ENCODE peak calls at places on chromosome 7, in ten cellular contexts. Q, U, Z, C, E, D, S, R, O and I are unnamed samples.

GRCh38 chr7:107836237-107837144 is 33.5 kb upstream of the SLC26A3 start:
- DNase-seq in Q (no peak), U (no peak), Z (no peak), C (no peak), E (no peak), D (no peak), S (no peak), R (no peak), O (no peak), I (no peak)

GRCh38 chr7:74684921-74685320 is 27.4 kb downstream of the GTF2I start:
- DNase-seq in Q (no peak), U (no peak), Z (no peak), C (no peak), E (no peak), D (no peak), S (no peak), R (no peak), O (no peak), I (no peak)

GRCh38 chr7:131652194-131652593 is 95.8 kb upstream of the PODXL start:
- DNase-seq in Q (no peak), U (no peak), Z (no peak), C (no peak), E (no peak), D (no peak), S (no peak), R (no peak), O (no peak), I (no peak)

GRCh38 chr7:30928254-30928872 is 16.7 kb downstream of the AQP1 start:
- DNase-seq in Q (no peak), U (no peak), Z (peak), C (no peak), E (no peak), D (no peak), S (no peak), R (no peak), O (no peak), I (no peak)

GRCh38 chr7:79245623-79246249 is 207.7 kb downstream of the MAGI2 start:
- DNase-seq in Q (no peak), U (no peak), Z (no peak), C (no peak), E (no peak), D (no peak), S (no peak), R (no peak), O (no peak), I (no peak)

GRCh38 chr7:133984023-133984422 is 143.1 kb upstream of the LRGUK start:
- DNase-seq in Q (no peak), U (no peak), Z (no peak), C (no peak), E (no peak), D (no peak), S (no peak), R (no peak), O (no peak), I (no peak)

GRCh38 chr7:128056901-128057300 is 25.7 kb upstream of the LRRC4 start:
- DNase-seq in Q (no peak), U (no peak), Z (no peak), C (no peak), E (no peak), D (no peak), S (no peak), R (no peak), O (no peak), I (no peak)

GRCh38 chr7:44978511-44979366 is at the start of gene MYO1G:
- DNase-seq in Q (peak), U (no peak), Z (no peak), C (no peak), E (no peak), D (peak), S (peak), R (no peak), O (peak), I (no peak)

GRCh38 chr7:82599910-82600309 is 156.3 kb upstream of the CACNA2D1 start:
- DNase-seq in Q (no peak), U (no peak), Z (no peak), C (no peak), E (peak), D (no peak), S (no peak), R (no peak), O (no peak), I (no peak)